ENCODE peak calls at places on chromosomes 11 and 22, in nine cellular contexts. K, A, H, E, V, U, F, Z and R are unnamed samples.

GRCh38 chr11:109026891-109027489 is 362.1 kb downstream of the DDX10 start:
- DNase-seq in K (peak), A (no peak), H (no peak), E (no peak), V (no peak), U (no peak), F (no peak), Z (no peak), R (peak)

GRCh38 chr11:69286358-69287327 is 7.3 kb upstream of the MYEOV start:
- DNase-seq in K (no peak), A (no peak), H (no peak), E (no peak), V (no peak), U (peak), F (no peak), Z (no peak), R (no peak)

GRCh38 chr22:35620624-35621245 is 3.6 kb upstream of the MB start:
- DNase-seq in K (no peak), A (no peak), H (no peak), E (no peak), V (no peak), U (no peak), F (no peak), Z (no peak), R (peak)

GRCh38 chr22:32446321-32446720 is 17.9 kb downstream of the BPIFC start:
- DNase-seq in K (no peak), A (no peak), H (no peak), E (no peak), V (no peak), U (no peak), F (no peak), Z (no peak), R (peak)

GRCh38 chr11:17591293-17591692 is 44.2 kb downstream of the OTOG start:
- DNase-seq in K (no peak), A (no peak), H (no peak), E (no peak), V (no peak), U (no peak), F (no peak), Z (no peak), R (no peak)

GRCh38 chr22:28172948-28173360 is 253.9 kb upstream of the PITPNB start:
- DNase-seq in K (no peak), A (no peak), H (no peak), E (no peak), V (no peak), U (no peak), F (no peak), Z (no peak), R (peak)

GRCh38 chr22:30024231-30024630 is 56.0 kb upstream of the HORMAD2 start:
- DNase-seq in K (no peak), A (no peak), H (no peak), E (no peak), V (no peak), U (no peak), F (no peak), Z (no peak), R (no peak)

GRCh38 chr11:29022676-29023075 is 914.5 kb downstream of the METTL15 start:
- DNase-seq in K (no peak), A (no peak), H (no peak), E (no peak), V (no peak), U (no peak), F (no peak), Z (no peak), R (peak)

GRCh38 chr22:43642319-43642718 is 169.8 kb downstream of the EFCAB6 start:
- DNase-seq in K (no peak), A (no peak), H (no peak), E (no peak), V (no peak), U (no peak), F (no peak), Z (no peak), R (no peak)

GRCh38 chr11:114953039-114953438 is 274.7 kb downstream of the NXPE2 start:
- DNase-seq in K (no peak), A (no peak), H (no peak), E (no peak), V (no peak), U (no peak), F (no peak), Z (no peak), R (no peak)

GRCh38 chr11:64226507-64227051 is 505 bp downstream of the NUDT22 start:
- DNase-seq in K (no peak), A (no peak), H (no peak), E (no peak), V (no peak), U (peak), F (no peak), Z (no peak), R (peak)

GRCh38 chr22:28983190-28983589 is 78.4 kb downstream of the C22orf31 start:
- DNase-seq in K (no peak), A (no peak), H (no peak), E (no peak), V (no peak), U (no peak), F (no peak), Z (no peak), R (no peak)

GRCh38 chr22:31313366-31314147 is 21.3 kb upstream of the PIK3IP1 start:
- DNase-seq in K (peak), A (peak), H (peak), E (peak), V (peak), U (peak), F (peak), Z (peak), R (peak)

GRCh38 chr11:119094816-119095065 is 6.9 kb downstream of the DPAGT1 start:
- DNase-seq in K (peak), A (peak), H (peak), E (no peak), V (no peak), U (peak), F (peak), Z (no peak), R (peak)

GRCh38 chr11:102155676-102156075 is 45.4 kb downstream of the YAP1 start:
- DNase-seq in K (peak), A (no peak), H (no peak), E (no peak), V (no peak), U (no peak), F (no peak), Z (no peak), R (peak)

GRCh38 chr11:119777940-119778339 is 48.9 kb upstream of the NECTIN1 start:
- DNase-seq in K (no peak), A (no peak), H (no peak), E (no peak), V (no peak), U (no peak), F (no peak), Z (no peak), R (no peak)

GRCh38 chr22:50563410-50564160 is 866 bp upstream of the SYCE3 start:
- DNase-seq in K (no peak), A (no peak), H (no peak), E (no peak), V (no peak), U (peak), F (no peak), Z (no peak), R (peak)

GRCh38 chr11:27913650-27914049 is 194.3 kb downstream of the KIF18A start:
- DNase-seq in K (peak), A (no peak), H (no peak), E (no peak), V (no peak), U (no peak), F (no peak), Z (no peak), R (peak)

GRCh38 chr11:65120831-65121230 is 1.1 kb downstream of the FAU start:
- DNase-seq in K (no peak), A (no peak), H (no peak), E (no peak), V (no peak), U (no peak), F (no peak), Z (no peak), R (no peak)

GRCh38 chr11:19650929-19651487 is 61.6 kb upstream of the NAV2 start:
- DNase-seq in K (no peak), A (no peak), H (no peak), E (no peak), V (no peak), U (no peak), F (no peak), Z (no peak), R (no peak)

GRCh38 chr22:45107671-45108070 is 56.1 kb upstream of the NUP50 start:
- DNase-seq in K (no peak), A (no peak), H (no peak), E (no peak), V (no peak), U (no peak), F (no peak), Z (no peak), R (no peak)

GRCh38 chr11:67528376-67528775 is 5.1 kb upstream of the CABP2 start:
- DNase-seq in K (no peak), A (no peak), H (no peak), E (no peak), V (no peak), U (no peak), F (no peak), Z (no peak), R (no peak)

GRCh38 chr11:26696330-26696729 is 25.5 kb downstream of the SLC5A12 start:
- DNase-seq in K (no peak), A (no peak), H (no peak), E (no peak), V (no peak), U (no peak), F (no peak), Z (no peak), R (no peak)

GRCh38 chr11:82842019-82842418 is 58.2 kb downstream of the PRCP start:
- DNase-seq in K (no peak), A (peak), H (no peak), E (no peak), V (no peak), U (no peak), F (no peak), Z (no peak), R (no peak)

GRCh38 chr22:22867996-22868715 is 19.5 kb upstream of the IGLL5 start:
- DNase-seq in K (no peak), A (no peak), H (no peak), E (no peak), V (no peak), U (no peak), F (no peak), Z (no peak), R (no peak)

GRCh38 chr22:17159504-17159951 is 451 bp upstream of the HDHD5 start:
- DNase-seq in K (peak), A (no peak), H (no peak), E (peak), V (peak), U (peak), F (peak), Z (no peak), R (peak)

GRCh38 chr11:59429924-59430516 is 3.8 kb upstream of the OR5A2 start:
- DNase-seq in K (peak), A (no peak), H (peak), E (no peak), V (peak), U (peak), F (peak), Z (peak), R (peak)

GRCh38 chr22:32545801-32546200 is 71.2 kb downstream of the FBXO7 start:
- DNase-seq in K (peak), A (no peak), H (no peak), E (no peak), V (no peak), U (no peak), F (no peak), Z (no peak), R (peak)

GRCh38 chr11:73388241-73389133 is 12.3 kb downstream of the RELT start:
- DNase-seq in K (no peak), A (no peak), H (no peak), E (no peak), V (no peak), U (peak), F (no peak), Z (no peak), R (no peak)

GRCh38 chr22:39374191-39374590 is 24.4 kb downstream of the SYNGR1 start:
- DNase-seq in K (no peak), A (no peak), H (no peak), E (no peak), V (no peak), U (no peak), F (no peak), Z (no peak), R (no peak)

GRCh38 chr22:38788016-38788415 is 5.9 kb downstream of the DNAL4 start:
- DNase-seq in K (peak), A (no peak), H (no peak), E (no peak), V (no peak), U (peak), F (no peak), Z (no peak), R (peak)

GRCh38 chr11:112554586-112554985 is 293.9 kb upstream of the PLET1 start:
- DNase-seq in K (no peak), A (no peak), H (no peak), E (no peak), V (no peak), U (no peak), F (no peak), Z (no peak), R (peak)

GRCh38 chr11:75492181-75492820 is 33.4 kb downstream of the GDPD5 start:
- DNase-seq in K (no peak), A (no peak), H (no peak), E (peak), V (peak), U (no peak), F (peak), Z (no peak), R (no peak)